ENCODE peak calls at places on chromosomes 11 and 22, in eight cellular contexts. N, I, E, F, C, W, U and R are unnamed samples.
A peak's percentile ranks its signal among the peaks of the same experiment; 100 is the strongest.

GRCh38 chr22:19963863-19964642 is 22.4 kb upstream of the TXNRD2 start:
- DNase-seq in C (no peak), N (no peak), U (no peak), I (no peak), W (no peak), F (no peak), E (no peak), R (no peak)

GRCh38 chr11:32960553-32961164 is 55.0 kb upstream of the DEPDC7 start:
- DNase-seq in U (peak; percentile 59), I (peak; percentile 52), F (peak; percentile 28), N (peak; percentile 77), C (peak; percentile 40), W (no peak), E (peak; percentile 78), R (peak; percentile 60)

GRCh38 chr22:39434243-39434653 is 22.6 kb upstream of the MGAT3 start:
- DNase-seq in I (no peak), U (no peak), F (no peak), C (no peak), N (no peak), E (no peak), W (no peak), R (no peak)

GRCh38 chr11:8681837-8682218 is 637 bp downstream of the TRIM66 start:
- DNase-seq in E (no peak), N (no peak), U (no peak), I (no peak), W (no peak), F (no peak), C (no peak), R (no peak)

GRCh38 chr11:103170865-103171264 is 61.6 kb downstream of the DYNC2H1 start:
- DNase-seq in F (no peak), W (no peak), E (no peak), N (peak; percentile 54), U (peak; percentile 29), C (no peak), I (no peak), R (no peak)

GRCh38 chr22:28711820-28712777 is 29.5 kb downstream of the CHEK2 start:
- DNase-seq in W (no peak), E (no peak), U (peak; percentile 78), I (peak; percentile 97), N (peak; percentile 98), C (peak; percentile 88), F (no peak), R (no peak)

GRCh38 chr11:70299636-70300035 is 29.1 kb downstream of the PPFIA1 start:
- DNase-seq in N (no peak), C (no peak), U (no peak), E (no peak), W (no peak), I (no peak), F (no peak), R (no peak)

GRCh38 chr22:37581534-37581933 is 1.6 kb upstream of the LGALS2 start:
- DNase-seq in I (no peak), W (no peak), E (no peak), C (no peak), F (no peak), U (peak; percentile 70), N (no peak), R (no peak)

GRCh38 chr11:84714316-84714780 is 912.8 kb downstream of the DLG2 start:
- DNase-seq in C (peak; percentile 45), N (peak; percentile 2), U (peak; percentile 43), F (peak; percentile 12), E (peak; percentile 91), W (peak; percentile 79), I (peak; percentile 58), R (peak; percentile 71)

GRCh38 chr22:45579806-45580702 is 77.4 kb downstream of the FBLN1 start:
- DNase-seq in F (no peak), E (no peak), U (no peak), I (no peak), N (no peak), C (no peak), W (no peak), R (no peak)

GRCh38 chr11:128669491-128669890 is 24.4 kb upstream of the FLI1 start:
- DNase-seq in W (no peak), F (no peak), C (peak; percentile 58), I (no peak), E (no peak), N (peak; percentile 70), U (no peak), R (no peak)

GRCh38 chr22:20865869-20866445 is 7.2 kb downstream of the SNAP29 start:
- DNase-seq in C (no peak), W (no peak), F (no peak), N (no peak), U (no peak), I (no peak), E (no peak), R (no peak)

GRCh38 chr11:46382644-46383403 is 1.4 kb downstream of the MDK start:
- DNase-seq in I (peak; percentile 57), F (no peak), C (no peak), N (peak; percentile 59), U (peak; percentile 34), E (peak; percentile 89), W (peak; percentile 75), R (no peak)

GRCh38 chr22:50027639-50028537 is 15.3 kb upstream of the IL17REL start:
- DNase-seq in W (peak; percentile 22), C (peak; percentile 65), U (peak; percentile 80), I (no peak), N (peak; percentile 4), E (no peak), F (no peak), R (peak; percentile 9)

GRCh38 chr22:38464992-38465672 is 2.8 kb upstream of the KDELR3 start:
- DNase-seq in W (no peak), E (no peak), F (no peak), N (no peak), U (no peak), C (no peak), I (no peak), R (no peak)

GRCh38 chr11:1534682-1535081 is 37.4 kb downstream of the DUSP8 start:
- DNase-seq in N (no peak), W (no peak), C (peak; percentile 50), U (no peak), E (no peak), F (no peak), I (no peak), R (no peak)
- H3K79me2 ChIP-seq in N (peaks cover 35% of the 10 kb centered on the region), W (no peaks in the 10 kb centered on the region), C (peaks cover 63% of the 10 kb centered on the region), U (peaks cover 13% of the 10 kb centered on the region), E (peaks cover 63% of the 10 kb centered on the region), F (peaks cover 52% of the 10 kb centered on the region), I (peaks cover 23% of the 10 kb centered on the region), R (no peaks in the 10 kb centered on the region)

GRCh38 chr11:119092880-119093665 is 8.4 kb downstream of the HMBS start:
- DNase-seq in W (no peak), U (no peak), N (peak; percentile 23), F (no peak), C (no peak), I (peak; percentile 43), E (no peak), R (no peak)
- H3K79me2 ChIP-seq in W (peaks cover 20% of the 10 kb centered on the region), U (peaks cover 39% of the 10 kb centered on the region), N (peaks cover 34% of the 10 kb centered on the region), F (peaks cover 28% of the 10 kb centered on the region), C (peaks cover 41% of the 10 kb centered on the region), I (peaks cover 31% of the 10 kb centered on the region), E (peaks cover 34% of the 10 kb centered on the region), R (peaks cover 38% of the 10 kb centered on the region)

DNA sequence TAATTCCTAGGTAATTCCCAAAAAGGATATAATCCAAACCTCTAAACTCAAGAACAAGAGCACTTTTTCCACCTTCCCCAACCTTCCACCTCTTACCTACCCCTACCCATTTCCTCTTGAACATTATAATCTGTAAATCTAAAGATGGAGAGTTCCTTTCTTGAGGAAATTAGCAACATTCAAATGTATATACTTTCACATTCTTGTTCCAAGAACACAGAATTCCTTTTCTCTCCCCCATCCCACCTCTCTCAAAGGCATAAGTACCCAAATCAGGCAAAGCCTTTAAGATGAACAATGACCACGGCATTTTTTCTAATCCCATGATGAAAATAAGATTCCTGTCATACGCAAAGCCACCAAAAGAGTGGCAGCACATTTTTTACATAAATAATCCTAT is 18.3 kb downstream of the RRAS2 start:
- DNase-seq in I (no peak), F (no peak), C (no peak), U (no peak), E (peak; percentile 93), N (no peak), W (no peak), R (no peak)
- H3K79me2 ChIP-seq in I (peaks cover 74% of the 10 kb centered on the region), F (peaks cover 98% of the 10 kb centered on the region), C (peaks cover 93% of the 10 kb centered on the region), U (peaks cover 94% of the 10 kb centered on the region), E (peaks cover 90% of the 10 kb centered on the region), N (peaks cover 94% of the 10 kb centered on the region), W (peaks cover 65% of the 10 kb centered on the region), R (no peaks in the 10 kb centered on the region)

GRCh38 chr11:65622011-65622410 is 6.4 kb downstream of the PCNX3 start:
- DNase-seq in U (no peak), F (no peak), W (no peak), N (no peak), C (no peak), E (no peak), I (no peak), R (no peak)

GRCh38 chr11:65623852-65624616 is 8.5 kb downstream of the PCNX3 start:
- DNase-seq in C (no peak), F (no peak), U (no peak), I (no peak), E (no peak), N (no peak), W (no peak), R (no peak)

GRCh38 chr11:65621460-65621859 is 5.9 kb downstream of the PCNX3 start:
- DNase-seq in I (no peak), U (no peak), N (no peak), F (no peak), W (no peak), E (no peak), C (no peak), R (no peak)

GRCh38 chr11:65624931-65625627 is 9.5 kb downstream of the PCNX3 start:
- DNase-seq in U (no peak), E (no peak), F (no peak), I (no peak), C (no peak), N (no peak), W (no peak), R (no peak)

GRCh38 chr11:65623177-65623576 is 7.6 kb downstream of the PCNX3 start:
- DNase-seq in W (no peak), E (no peak), C (no peak), N (no peak), F (no peak), I (no peak), U (no peak), R (no peak)
- H3K79me2 ChIP-seq in W (no peaks in the 10 kb centered on the region), E (no peaks in the 10 kb centered on the region), C (peaks cover 25% of the 10 kb centered on the region), N (peaks cover 2% of the 10 kb centered on the region), F (peaks cover 9% of the 10 kb centered on the region), I (peaks cover 3% of the 10 kb centered on the region), U (peaks cover 16% of the 10 kb centered on the region), R (peaks cover 3% of the 10 kb centered on the region)

GRCh38 chr22:40472579-40472978 is 102.2 kb downstream of the SGSM3 start:
- DNase-seq in F (no peak), W (no peak), C (no peak), E (no peak), I (no peak), U (no peak), N (no peak), R (no peak)
- H3K79me2 ChIP-seq in F (no peaks in the 10 kb centered on the region), W (no peaks in the 10 kb centered on the region), C (peaks cover 52% of the 10 kb centered on the region), E (peaks cover 14% of the 10 kb centered on the region), I (no peaks in the 10 kb centered on the region), U (peaks cover 30% of the 10 kb centered on the region), N (peaks cover 1% of the 10 kb centered on the region), R (peaks cover 14% of the 10 kb centered on the region)

GRCh38 chr11:120337896-120338840 is 2.0 kb downstream of the ARHGEF12 start:
- DNase-seq in W (no peak), F (no peak), N (peak; percentile 51), E (no peak), C (no peak), I (peak; percentile 27), U (peak; percentile 63), R (peak; percentile 10)
- H3K79me2 ChIP-seq in W (peaks cover 10% of the 10 kb centered on the region), F (peaks cover 66% of the 10 kb centered on the region), N (peaks cover 66% of the 10 kb centered on the region), E (peaks cover 64% of the 10 kb centered on the region), C (peaks cover 60% of the 10 kb centered on the region), I (peaks cover 66% of the 10 kb centered on the region), U (peaks cover 66% of the 10 kb centered on the region), R (peaks cover 35% of the 10 kb centered on the region)

GRCh38 chr11:7527029-7527428 is 13.2 kb downstream of the PPFIBP2 start:
- DNase-seq in C (no peak), I (no peak), W (no peak), U (no peak), N (no peak), E (no peak), F (no peak), R (no peak)
- H3K79me2 ChIP-seq in C (no peaks in the 10 kb centered on the region), I (peaks cover 2% of the 10 kb centered on the region), W (no peaks in the 10 kb centered on the region), U (no peaks in the 10 kb centered on the region), N (no peaks in the 10 kb centered on the region), E (no peaks in the 10 kb centered on the region), F (no peaks in the 10 kb centered on the region), R (peaks cover 100% of the 10 kb centered on the region)